ENCODE peak calls at places on chromosomes 3 and 15, in six cellular contexts. A is H1, G is transverse colon, T is endothelial cell of umbilical vein, X is stomach, K is sigmoid colon. Y is an unnamed sample.
A peak's percentile ranks its signal among the peaks of the same experiment; 100 is the strongest.

GRCh38 chr3:114760679-114761078 is 386.4 kb downstream of the ZBTB20 start:
- DNase-seq in T (no peak), G (no peak), X (no peak), K (no peak), A (no peak), Y (no peak)

GRCh38 chr3:49357466-49358216 is 512 bp downstream of the GPX1 start:
- DNase-seq in G (peak; percentile 58), K (peak; percentile 80), A (peak; percentile 59), T (peak; percentile 82), X (peak; percentile 49), Y (no peak)

GRCh38 chr3:32843504-32844321 is 25.9 kb downstream of the TRIM71 start:
- DNase-seq in T (no peak), G (no peak), X (no peak), A (peak; percentile 74), K (no peak), Y (no peak)

GRCh38 chr3:171178714-171179113 is 152.2 kb upstream of the SLC2A2 start:
- DNase-seq in G (no peak), K (no peak), A (no peak), T (no peak), X (no peak), Y (peak; percentile 24)

GRCh38 chr15:92599394-92599970 is 56.1 kb downstream of the FAM174B start:
- DNase-seq in A (no peak), K (no peak), X (no peak), T (no peak), G (no peak), Y (no peak)

GRCh38 chr15:49707598-49707997 is 86.8 kb downstream of the DTWD1 start:
- DNase-seq in K (no peak), G (no peak), A (no peak), T (no peak), X (no peak), Y (no peak)

GRCh38 chr3:4528802-4529201 is 35.7 kb downstream of the ITPR1 start:
- DNase-seq in T (no peak), K (no peak), A (no peak), X (no peak), G (no peak), Y (no peak)

GRCh38 chr15:31555022-31555421 is 228.4 kb downstream of the KLF13 start:
- DNase-seq in G (no peak), T (no peak), A (no peak), K (no peak), X (no peak), Y (no peak)

GRCh38 chr3:100988080-100988479 is 5.1 kb downstream of the ABI3BP start:
- DNase-seq in K (no peak), T (no peak), G (no peak), A (no peak), X (no peak), Y (no peak)

GRCh38 chr3:14265246-14265962 is 86.8 kb downstream of the LSM3 start:
- DNase-seq in T (no peak), X (no peak), A (no peak), G (no peak), K (no peak), Y (no peak)

GRCh38 chr3:11514191-11514770 is 129.4 kb downstream of the VGLL4 start:
- DNase-seq in A (no peak), X (peak; percentile 48), T (peak; percentile 96), G (no peak), K (peak; percentile 62), Y (no peak)

GRCh38 chr3:197031315-197032285 is 2.0 kb upstream of the MELTF start:
- DNase-seq in G (peak; percentile 73), X (peak; percentile 70), A (no peak), T (peak; percentile 93), K (peak; percentile 87), Y (peak; percentile 93)

GRCh38 chr3:110568246-110568645 is 503.4 kb upstream of the NECTIN3 start:
- DNase-seq in A (no peak), X (no peak), K (no peak), G (no peak), T (peak; percentile 6), Y (no peak)

GRCh38 chr3:72340476-72341379 is 507.5 kb downstream of the SHQ1 start:
- DNase-seq in K (no peak), X (no peak), T (no peak), G (no peak), A (no peak), Y (no peak)

GRCh38 chr3:107468782-107469181 is 54.0 kb upstream of the BBX start:
- DNase-seq in T (no peak), A (no peak), X (no peak), K (no peak), G (no peak), Y (no peak)

GRCh38 chr3:65030847-65031463 is 343.2 kb upstream of the ADAMTS9 start:
- DNase-seq in K (no peak), G (no peak), A (no peak), X (no peak), T (peak; percentile 34), Y (no peak)

GRCh38 chr3:98325055-98325454 is 28.6 kb upstream of the OR5K4 start:
- DNase-seq in A (no peak), G (no peak), T (no peak), X (peak; percentile 65), K (no peak), Y (no peak)

DNA sequence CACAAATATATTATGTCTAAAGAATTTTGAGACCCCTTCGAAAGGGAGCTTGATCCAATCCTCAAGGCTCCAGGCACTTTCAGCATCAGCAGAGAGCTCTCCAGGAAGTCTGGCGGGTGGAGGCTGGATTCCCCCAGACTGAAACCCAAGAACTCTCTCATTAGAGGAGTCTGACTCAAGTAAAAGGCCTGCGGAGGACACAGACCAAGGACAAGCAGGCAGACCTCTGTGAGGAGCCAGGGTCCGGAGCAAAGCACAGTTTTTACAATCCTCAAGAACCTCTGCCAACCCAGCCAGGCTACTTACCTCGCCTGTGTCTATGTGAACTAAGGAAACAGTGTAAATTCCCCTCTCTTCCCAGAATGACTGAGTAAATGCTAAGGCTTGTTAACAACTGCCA is 86.2 kb downstream of the FBN1 start:
- DNase-seq in T (peak; percentile 66), A (no peak), G (no peak), K (peak; percentile 71), X (no peak), Y (no peak)
- TF ChIP-seq POLR2AphosphoS5 in T (no peak), A (no peak), G (no peak), K (no peak), X (no peak), Y (no peak)

DNA sequence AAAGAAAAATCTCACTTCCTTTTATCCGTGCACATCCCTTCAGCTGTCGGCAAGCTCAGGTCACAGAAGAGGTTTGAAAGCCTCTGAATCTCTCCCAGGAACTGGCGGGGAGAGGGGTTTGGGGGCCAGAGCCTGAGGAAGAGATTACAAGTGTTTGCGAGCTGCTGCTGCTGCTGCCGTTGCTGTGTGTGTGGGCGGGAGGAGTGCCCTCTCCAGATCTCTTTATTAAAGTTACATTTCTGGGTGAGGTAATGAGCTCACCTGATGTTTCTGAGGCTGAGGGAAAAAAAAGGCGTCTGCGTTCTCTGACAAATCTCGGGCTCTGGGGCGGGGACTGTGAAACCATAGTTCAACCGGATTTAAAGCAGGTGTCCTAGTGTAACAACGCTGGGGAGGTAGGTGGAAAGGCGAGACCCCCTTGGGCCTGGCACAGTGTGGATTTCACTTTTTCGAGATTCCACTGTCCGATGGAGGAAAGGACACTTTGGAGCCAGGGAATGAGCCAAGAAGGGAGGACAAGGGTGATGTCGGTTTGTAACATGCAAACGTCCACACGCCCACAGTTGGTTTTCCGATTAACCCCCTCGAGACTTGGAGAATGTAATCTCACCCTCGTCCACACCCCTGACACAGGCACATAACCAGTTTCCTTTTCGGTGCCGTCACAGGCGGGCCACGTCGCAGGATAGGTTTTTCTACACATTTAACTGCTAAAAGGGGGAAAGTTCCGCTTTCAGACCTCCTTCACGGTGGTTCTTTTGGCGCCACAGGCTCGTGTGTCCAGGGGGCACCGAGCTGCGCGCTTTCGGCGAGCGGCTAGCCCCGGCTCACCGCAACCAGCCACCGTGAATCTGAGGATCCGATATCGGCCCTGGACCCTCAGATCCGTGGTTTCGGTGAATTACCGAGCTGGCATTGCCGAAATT is 2.1 kb downstream of the ALCAM start:
- DNase-seq in T (peak; percentile 64), G (peak; percentile 76), A (peak; percentile 53), X (peak; percentile 70), K (peak; percentile 66), Y (no peak)
- TF ChIP-seq POLR2A in T (no peak), G (peak; percentile 74), A (no peak), X (peak; percentile 13), K (peak; percentile 16), Y (no peak)

DNA sequence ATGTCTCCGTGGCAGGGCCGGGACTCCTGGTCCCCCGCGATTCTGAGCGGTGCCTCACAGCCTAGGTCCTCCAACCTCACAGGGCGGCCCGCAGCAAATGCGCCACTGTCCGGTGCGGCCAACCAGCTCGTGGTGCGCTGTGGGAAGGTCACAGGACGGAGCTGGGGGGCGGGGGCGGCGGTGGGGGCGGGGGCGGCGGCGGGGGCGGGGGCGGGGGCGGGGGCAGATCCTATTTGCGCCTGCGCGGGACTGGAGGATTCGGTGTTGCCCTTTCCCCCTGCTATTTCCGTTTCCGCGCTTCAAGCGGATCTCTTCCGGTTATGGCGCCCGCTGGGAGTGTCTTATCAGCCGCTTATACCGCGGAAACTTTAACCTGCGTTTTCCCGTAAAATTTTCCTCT is 106.7 kb upstream of the SNRPN start:
- DNase-seq in T (peak; percentile 45), K (peak; percentile 66), G (no peak), A (no peak), X (no peak), Y (no peak)
- H3K27ac ChIP-seq in T (no peak overlapping the region), K (peak overlapping the region; percentile 67), G (peak overlapping the region; percentile 49), A (no peak overlapping the region), X (no peak overlapping the region), Y (no peak overlapping the region)

GRCh38 chr15:74442604-74443003 is 8.8 kb upstream of the SEMA7A start:
- DNase-seq in A (no peak), G (no peak), K (no peak), X (no peak), T (no peak), Y (no peak)

GRCh38 chr15:74445816-74446763 is 12.3 kb upstream of the SEMA7A start:
- DNase-seq in T (no peak), A (no peak), G (no peak), K (peak; percentile 19), X (no peak), Y (no peak)

GRCh38 chr15:74443100-74443909 is 9.5 kb upstream of the SEMA7A start:
- DNase-seq in K (peak; percentile 29), X (no peak), G (no peak), T (peak; percentile 26), A (no peak), Y (no peak)

GRCh38 chr15:74442063-74442462 is 8.3 kb upstream of the SEMA7A start:
- DNase-seq in K (no peak), A (no peak), X (no peak), G (no peak), T (no peak), Y (no peak)

DNA sequence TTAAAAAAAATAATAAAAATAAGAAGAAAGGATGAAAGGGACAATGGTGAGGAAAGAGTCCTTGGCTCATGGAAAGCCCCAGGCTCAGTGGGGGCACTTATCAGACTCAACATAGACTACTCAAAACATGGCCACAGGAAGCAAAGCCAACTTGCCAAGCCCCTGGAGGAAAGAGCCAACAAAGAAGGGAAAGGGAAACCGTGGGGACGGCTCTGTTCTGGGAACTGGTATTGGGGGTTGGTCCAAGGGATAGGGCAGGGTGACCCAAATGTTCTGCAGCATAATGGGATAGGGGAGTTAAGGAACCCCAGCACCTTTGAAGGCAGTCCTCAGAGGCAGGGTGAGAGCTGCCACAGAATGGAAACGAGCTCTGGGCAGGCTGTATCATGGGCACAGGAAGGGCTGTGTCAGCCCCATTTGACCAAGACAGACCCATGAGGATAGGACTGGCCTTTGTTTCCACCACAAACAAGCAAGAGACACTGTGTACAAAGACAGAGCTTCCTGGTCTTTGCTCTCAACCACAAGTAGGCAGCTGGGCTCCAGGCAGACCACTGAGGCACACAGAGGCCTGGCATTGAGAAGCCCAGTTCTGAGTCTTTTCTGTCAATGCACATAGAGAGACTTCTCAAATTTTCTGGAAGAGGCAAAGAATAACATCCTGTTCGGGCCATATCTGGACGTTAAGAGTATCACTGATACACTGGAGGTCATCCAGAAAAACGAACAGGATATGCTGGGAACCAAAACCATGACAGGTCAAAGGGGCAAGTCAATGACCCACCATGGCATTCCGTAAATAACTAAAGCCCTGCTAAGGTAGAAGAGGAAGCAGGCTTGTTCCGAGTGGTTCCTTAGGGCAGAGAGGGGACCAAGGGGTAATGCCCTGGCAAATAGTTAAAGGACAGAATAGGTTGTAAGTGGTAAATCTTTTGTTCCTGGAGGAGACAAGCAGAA is 10.6 kb upstream of the SEMA7A start:
- DNase-seq in G (no peak), K (peak; percentile 54), A (no peak), X (no peak), T (peak; percentile 65), Y (no peak)
- TF ChIP-seq POLR2AphosphoS5 in G (no peak), K (no peak), A (no peak), X (no peak), T (no peak), Y (no peak)